ENCODE peak calls at places on chromosomes 4 and X, in nine cellular contexts. S is vagina, L is aorta, P is psoas muscle, E is neuronal stem cell, C is HCT116, O is tibial nerve, I is transverse colon, W is fibroblast of lung. A is an unnamed sample.

GRCh38 chr4:123671633-123672404 is 275.2 kb downstream of the SPRY1 start:
- DNase-seq in O (no peak), L (no peak), S (no peak), W (no peak), I (no peak), C (no peak), P (no peak), E (no peak), A (no peak)

GRCh38 chrX:71492086-71493065 is 40.5 kb upstream of the OGT start:
- DNase-seq in O (peak; percentile 16), W (peak; percentile 41), C (no peak), E (no peak), I (peak; percentile 44), L (peak; percentile 70), P (peak; percentile 49), S (no peak), A (peak; percentile 50)

GRCh38 chrX:40145001-40145631 is 47.4 kb upstream of the BCOR start:
- DNase-seq in I (no peak), E (no peak), S (no peak), P (no peak), O (no peak), W (no peak), L (no peak), C (no peak), A (no peak)

GRCh38 chrX:54721424-54721823 is 76.6 kb downstream of the ITIH6 start:
- DNase-seq in C (peak; percentile 38), L (no peak), P (no peak), I (no peak), W (no peak), E (no peak), O (no peak), S (no peak), A (no peak)

GRCh38 chr4:22202351-22203343 is 254.1 kb upstream of the KCNIP4 start:
- DNase-seq in I (peak; percentile 38), C (no peak), P (no peak), S (no peak), L (no peak), E (no peak), W (no peak), O (no peak), A (no peak)

GRCh38 chr4:73021634-73022033 is 47.9 kb downstream of the COX18 start:
- DNase-seq in E (no peak), W (peak; percentile 23), L (no peak), I (no peak), P (no peak), C (peak; percentile 22), O (no peak), S (no peak), A (peak; percentile 18)

GRCh38 chr4:118920247-118920646 is 31.6 kb downstream of the SYNPO2 start:
- DNase-seq in P (no peak), O (no peak), L (no peak), E (no peak), W (peak; percentile 73), S (no peak), C (no peak), I (no peak), A (no peak)

GRCh38 chr4:159283697-159284492 is 181.0 kb downstream of the RAPGEF2 start:
- DNase-seq in P (no peak), E (no peak), I (no peak), S (no peak), L (no peak), O (no peak), W (peak; percentile 75), C (no peak), A (peak; percentile 65)

GRCh38 chr4:169398294-169398693 is 127.5 kb upstream of the SH3RF1 start:
- DNase-seq in O (no peak), S (no peak), E (no peak), P (no peak), W (peak; percentile 90), L (no peak), I (no peak), C (no peak), A (no peak)

GRCh38 chr4:180990931-180991330 is 1252.3 kb upstream of the TENM3 start:
- DNase-seq in W (no peak), C (no peak), I (no peak), P (no peak), E (no peak), L (no peak), S (no peak), O (no peak), A (no peak)

GRCh38 chr4:17142232-17142711 is 243.8 kb upstream of the LDB2 start:
- DNase-seq in E (no peak), I (no peak), P (no peak), W (peak; percentile 91), O (no peak), S (no peak), L (no peak), C (no peak), A (peak; percentile 87)

DNA sequence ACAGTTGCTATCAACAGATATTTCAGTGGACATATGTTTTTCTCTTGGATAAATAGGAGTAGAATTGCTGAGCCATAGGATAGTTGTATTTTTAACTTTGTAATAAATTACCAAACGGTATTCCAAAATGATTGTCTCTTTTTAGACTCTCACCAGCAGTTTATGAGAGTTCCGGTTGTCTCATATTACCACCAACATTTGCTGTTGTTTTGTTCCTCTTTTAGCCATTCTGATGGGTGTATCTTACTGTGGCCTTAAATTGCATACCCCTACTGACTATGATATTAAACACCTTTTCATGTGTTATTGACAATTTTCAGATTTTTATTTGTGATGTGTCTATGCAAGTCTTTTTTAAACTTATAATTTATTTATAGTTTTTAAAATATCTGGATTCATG is 39.7 kb downstream of the SNX25 start:
- DNase-seq in E (no peak), O (no peak), C (no peak), I (no peak), W (no peak), S (no peak), L (no peak), P (no peak), A (no peak)
- H3K4me1 ChIP-seq in E (no peaks in the 10 kb centered on the region), O (no peaks in the 10 kb centered on the region), C (no peaks in the 10 kb centered on the region), I (no peaks in the 10 kb centered on the region), W (no peaks in the 10 kb centered on the region), S (peaks cover 12% of the 10 kb centered on the region), L (no peaks in the 10 kb centered on the region), P (no peaks in the 10 kb centered on the region), A (peaks cover 14% of the 10 kb centered on the region)

DNA sequence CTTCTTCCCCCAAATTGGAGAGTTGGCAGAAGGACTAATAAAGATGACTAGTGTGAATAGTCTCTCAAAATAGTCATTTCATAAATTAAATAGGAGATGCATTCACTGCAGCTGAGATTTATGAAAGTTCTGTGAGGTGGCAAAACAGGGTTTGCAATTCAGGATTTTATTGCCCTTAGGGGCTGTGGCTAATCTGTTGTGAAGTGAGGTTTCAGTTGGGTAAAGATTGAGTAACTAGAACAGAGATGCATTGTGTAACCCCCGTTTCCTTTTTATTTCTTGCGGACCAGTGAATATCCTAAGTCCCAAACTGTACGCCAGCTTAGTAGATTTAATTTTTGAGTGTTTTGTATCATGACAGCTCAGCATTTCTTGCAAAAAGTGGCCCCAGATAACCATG is 16.2 kb upstream of the SCRG1 start:
- DNase-seq in S (no peak), O (no peak), E (no peak), L (no peak), W (no peak), P (no peak), C (no peak), I (no peak), A (no peak)
- H3K27ac ChIP-seq in S (no peak overlapping the region), O (peak overlapping the region; percentile 20), E (no peak overlapping the region), L (no peak overlapping the region), W (no peak overlapping the region), P (no peak overlapping the region), C (no peak overlapping the region), I (peak overlapping the region; percentile 51), A (no peak overlapping the region)

DNA sequence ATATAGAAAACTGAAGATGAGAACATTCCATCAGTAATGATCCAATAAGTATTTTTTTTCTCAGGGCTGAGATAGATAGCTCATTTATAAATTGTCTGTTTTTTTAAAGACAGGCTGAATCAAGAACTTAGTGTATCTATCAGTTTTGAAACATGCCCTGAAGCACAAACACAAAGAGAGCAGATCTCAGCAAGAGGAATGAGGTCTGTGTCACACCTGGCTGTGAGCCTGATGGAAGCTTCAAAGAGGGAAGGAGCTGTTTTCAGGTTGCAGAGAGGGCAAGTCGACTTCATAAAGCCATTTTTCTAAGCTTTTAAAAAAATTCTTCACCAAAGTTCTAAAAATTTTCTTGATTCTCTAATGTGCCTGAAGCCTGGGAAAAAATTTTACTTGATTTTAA is 434.9 kb downstream of the PDGFC start:
- DNase-seq in W (no peak), P (no peak), E (no peak), S (no peak), C (no peak), O (no peak), L (no peak), I (no peak), A (no peak)
- H3K4me3 ChIP-seq in W (no peak overlapping the region), P (no peak overlapping the region), E (no peak overlapping the region), S (no peak overlapping the region), C (no peak overlapping the region), O (no peak overlapping the region), L (no peak overlapping the region), I (no peak overlapping the region), A (no peak overlapping the region)

GRCh38 chr4:85659626-85660213 is 184.8 kb downstream of the ARHGAP24 start:
- DNase-seq in C (no peak), I (no peak), L (no peak), E (no peak), W (no peak), P (no peak), S (no peak), O (no peak), A (no peak)
- H3K4me1 ChIP-seq in C (no peaks in the 10 kb centered on the region), I (no peaks in the 10 kb centered on the region), L (no peaks in the 10 kb centered on the region), E (no peaks in the 10 kb centered on the region), W (no peaks in the 10 kb centered on the region), P (no peaks in the 10 kb centered on the region), S (no peaks in the 10 kb centered on the region), O (peaks cover 10% of the 10 kb centered on the region), A (no peaks in the 10 kb centered on the region)

GRCh38 chr4:105433421-105433820 is 40.4 kb downstream of the PPA2 start:
- DNase-seq in C (no peak), S (no peak), W (no peak), I (no peak), O (no peak), E (no peak), L (no peak), P (no peak), A (no peak)

GRCh38 chr4:105434940-105435339 is 38.9 kb downstream of the PPA2 start:
- DNase-seq in L (no peak), P (no peak), W (no peak), C (no peak), E (no peak), I (no peak), S (no peak), O (no peak), A (no peak)

GRCh38 chr4:105440890-105441289 is 33.0 kb downstream of the PPA2 start:
- DNase-seq in C (no peak), W (peak; percentile 32), I (no peak), P (no peak), O (no peak), L (no peak), E (no peak), S (no peak), A (no peak)

GRCh38 chr4:105432438-105432837 is 41.4 kb downstream of the PPA2 start:
- DNase-seq in O (no peak), P (no peak), I (no peak), C (no peak), L (no peak), E (no peak), W (no peak), S (no peak), A (no peak)

GRCh38 chr4:105436414-105436813 is 37.4 kb downstream of the PPA2 start:
- DNase-seq in O (no peak), W (no peak), I (no peak), C (no peak), S (no peak), E (no peak), P (no peak), L (no peak), A (peak; percentile 34)
- H3K27ac ChIP-seq in O (no peak overlapping the region), W (no peak overlapping the region), I (no peak overlapping the region), C (no peak overlapping the region), S (no peak overlapping the region), E (no peak overlapping the region), P (no peak overlapping the region), L (no peak overlapping the region), A (no peak overlapping the region)

GRCh38 chrX:45907776-45908175 is 637.4 kb downstream of the ZNF674 start:
- DNase-seq in E (no peak), O (no peak), S (no peak), L (no peak), P (no peak), W (no peak), C (no peak), I (no peak), A (no peak)
- H3K4me3 ChIP-seq in E (no peak overlapping the region), O (no peak overlapping the region), S (no peak overlapping the region), L (no peak overlapping the region), P (no peak overlapping the region), W (no peak overlapping the region), C (no peak overlapping the region), I (no peak overlapping the region), A (no peak overlapping the region)

A was measured in SJSA1.